ENCODE peak calls at places on chromosome 11, in four cellular contexts. P is skeletal muscle cell, B is mucosa of descending colon, H is WTC11. N is an unnamed sample.

GRCh38 chr11:102446606-102447005 is 6.0 kb downstream of the TMEM123 start:
- DNase-seq in B (no peak), P (peak; percentile 39), H (no peak), N (no peak)

GRCh38 chr11:12846766-12847615 is 162.1 kb upstream of the RASSF10 start:
- DNase-seq in P (no peak), B (no peak), H (no peak), N (no peak)

GRCh38 chr11:116557261-116557660 is 215.5 kb downstream of the BUD13 start:
- DNase-seq in H (no peak), P (no peak), B (no peak), N (no peak)

GRCh38 chr11:122910775-122911174 is 28.2 kb downstream of the JHY start:
- DNase-seq in P (no peak), B (no peak), H (no peak), N (no peak)

GRCh38 chr11:14973621-14974020 is 1.5 kb upstream of the CALCA start:
- DNase-seq in H (peak; percentile 53), B (peak; percentile 26), P (no peak), N (peak; percentile 45)

GRCh38 chr11:59029490-59029889 is 56.6 kb upstream of the GLYATL1B start:
- DNase-seq in H (no peak), P (no peak), B (no peak), N (no peak)

GRCh38 chr11:2276999-2277328 is 6.6 kb upstream of the ASCL2 start:
- DNase-seq in B (no peak), H (no peak), P (no peak), N (no peak)

GRCh38 chr11:59028105-59028504 is 58.0 kb upstream of the GLYATL1B start:
- DNase-seq in B (no peak), P (no peak), H (no peak), N (no peak)

GRCh38 chr11:73760066-73760679 is 701 bp downstream of the RAB6A start:
- DNase-seq in P (no peak), B (peak; percentile 69), H (peak; percentile 46), N (peak; percentile 36)

GRCh38 chr11:45847908-45848316 is 637 bp downstream of the CRY2 start:
- DNase-seq in B (peak; percentile 63), P (no peak), H (peak; percentile 51), N (peak; percentile 37)

GRCh38 chr11:102272047-102272824 is 45.0 kb upstream of the BIRC3 start:
- DNase-seq in P (no peak), B (no peak), H (no peak), N (no peak)

GRCh38 chr11:74770456-74770855 is 21.8 kb downstream of the RNF169 start:
- DNase-seq in B (no peak), H (no peak), P (no peak), N (no peak)

GRCh38 chr11:78397398-78397797 is 20.2 kb downstream of the GAB2 start:
- DNase-seq in B (no peak), H (no peak), P (no peak), N (no peak)

GRCh38 chr11:78319453-78319955 is 98.1 kb downstream of the GAB2 start:
- DNase-seq in P (no peak), B (no peak), H (no peak), N (no peak)

GRCh38 chr11:126733685-126734084 is 266.9 kb downstream of the KIRREL3 start:
- DNase-seq in B (no peak), P (no peak), H (no peak), N (no peak)

GRCh38 chr11:66641834-66642233 is 3.3 kb downstream of the RBM4 start:
- DNase-seq in P (no peak), B (no peak), H (no peak), N (no peak)

GRCh38 chr11:2675540-2675939 is 24.3 kb downstream of the KCNQ1OT1 start:
- DNase-seq in P (no peak), H (no peak), B (no peak), N (no peak)

GRCh38 chr11:44842219-44842618 is 108.5 kb downstream of the TP53I11 start:
- DNase-seq in P (peak; percentile 56), B (no peak), H (no peak), N (no peak)

GRCh38 chr11:66159585-66159984 is 89.5 kb downstream of the PACS1 start:
- DNase-seq in H (no peak), P (no peak), B (no peak), N (no peak)

GRCh38 chr11:85663781-85664560 is 958 bp downstream of the CREBZF start:
- DNase-seq in P (no peak), H (peak; percentile 78), B (peak; percentile 90), N (peak; percentile 71)

GRCh38 chr11:76185511-76185910 is 20.8 kb downstream of the WNT11 start:
- DNase-seq in P (no peak), H (no peak), B (no peak), N (no peak)

GRCh38 chr11:66904981-66905521 is 48.2 kb downstream of the LRFN4 start:
- DNase-seq in P (no peak), H (no peak), B (no peak), N (no peak)

GRCh38 chr11:61833478-61833877 is 5.4 kb downstream of the FADS2 start:
- DNase-seq in H (no peak), P (no peak), B (no peak), N (no peak)

GRCh38 chr11:76769071-76769560 is 14.0 kb upstream of the TSKU start:
- DNase-seq in H (no peak), B (peak; percentile 57), P (no peak), N (no peak)

GRCh38 chr11:119673389-119674336 is 55.3 kb downstream of the NECTIN1 start:
- DNase-seq in H (no peak), P (no peak), B (no peak), N (no peak)

GRCh38 chr11:91869751-91870150 is 354.9 kb upstream of the FAT3 start:
- DNase-seq in B (no peak), H (no peak), P (no peak), N (no peak)

GRCh38 chr11:82730286-82730685 is 3.4 kb downstream of the FAM181B start:
- DNase-seq in P (no peak), H (no peak), B (no peak), N (no peak)

GRCh38 chr11:16985297-16985696 is 28.9 kb downstream of the PLEKHA7 start:
- DNase-seq in B (peak; percentile 62), H (no peak), P (no peak), N (no peak)

GRCh38 chr11:46006418-46007070 is 84.1 kb downstream of the LARGE2 start:
- DNase-seq in B (no peak), H (no peak), P (peak; percentile 47), N (peak; percentile 31)

GRCh38 chr11:1690167-1691026 is 6.6 kb upstream of the KRTAP5-6 start:
- DNase-seq in H (no peak), P (no peak), B (no peak), N (no peak)

GRCh38 chr11:106986673-106987072 is 31.6 kb downstream of the GUCY1A2 start:
- DNase-seq in B (no peak), H (no peak), P (no peak), N (no peak)

GRCh38 chr11:57515332-57516060 is at the start of gene SLC43A1:
- DNase-seq in B (peak; percentile 67), H (peak; percentile 54), P (no peak), N (peak; percentile 38)

GRCh38 chr11:48111941-48112340 is 104.7 kb upstream of the OR4B1 start:
- DNase-seq in B (no peak), P (no peak), H (no peak), N (no peak)

GRCh38 chr11:106059617-106060016 is 17.5 kb downstream of the KBTBD3 start:
- DNase-seq in B (no peak), P (no peak), H (no peak), N (no peak)

GRCh38 chr11:17972987-17973386 is 39.9 kb downstream of the SERGEF start:
- DNase-seq in P (peak; percentile 79), B (no peak), H (peak; percentile 79), N (peak; percentile 67)

GRCh38 chr11:93567406-93567819 is 24.2 kb upstream of the SMCO4 start:
- DNase-seq in B (peak; percentile 38), P (no peak), H (no peak), N (no peak)

GRCh38 chr11:101553891-101554292 is 29.9 kb downstream of the TRPC6 start:
- DNase-seq in P (no peak), H (no peak), B (no peak), N (no peak)

GRCh38 chr11:130819561-130819960 is 96.7 kb downstream of the SNX19 start:
- DNase-seq in P (no peak), H (no peak), B (no peak), N (no peak)